ENCODE peak calls at places on chromosomes 16 and 17, in six cellular contexts. L is uterus, D is GM12865, W is brain microvascular endothelial cell, F is HS-5, G is hippocampal formation. C is an unnamed sample.

GRCh38 chr17:58530655-58531054 is 16.2 kb upstream of the MTMR4 start:
- DNase-seq in W (no peak), L (no peak), G (no peak), F (no peak), D (no peak), C (no peak)

GRCh38 chr16:1271380-1271749 is 15.5 kb downstream of the TPSD1 start:
- DNase-seq in G (no peak), L (no peak), F (no peak), W (no peak), D (no peak), C (no peak)

GRCh38 chr16:56460101-56460500 is 8.7 kb downstream of the OGFOD1 start:
- DNase-seq in F (no peak), W (no peak), D (no peak), G (no peak), L (no peak), C (no peak)

GRCh38 chr17:82952019-82952418 is 112.2 kb upstream of the ZNF750 start:
- DNase-seq in D (no peak), G (no peak), L (no peak), F (no peak), W (no peak), C (peak; percentile 6)

GRCh38 chr16:19874816-19875546 is 9.7 kb downstream of the GPRC5B start:
- DNase-seq in D (no peak), F (no peak), L (no peak), G (no peak), W (no peak), C (no peak)

GRCh38 chr16:67953641-67954375 is 9.9 kb upstream of the LCAT start:
- DNase-seq in L (no peak), W (no peak), F (no peak), D (no peak), G (no peak), C (no peak)

GRCh38 chr17:37373530-37374159 is 2.1 kb upstream of the C17orf78 start:
- DNase-seq in W (peak; percentile 80), G (peak; percentile 59), D (peak; percentile 90), F (peak; percentile 60), L (peak; percentile 47), C (no peak)

GRCh38 chr17:27535178-27535928 is 79.1 kb downstream of the KSR1 start:
- DNase-seq in W (no peak), F (no peak), D (no peak), L (no peak), G (no peak), C (no peak)

GRCh38 chr16:59543641-59544040 is 809.5 kb upstream of the GOT2 start:
- DNase-seq in G (no peak), L (no peak), F (peak; percentile 85), W (peak; percentile 59), D (no peak), C (no peak)

GRCh38 chr16:83727018-83727417 is 80.8 kb upstream of the HSBP1 start:
- DNase-seq in G (no peak), L (no peak), D (no peak), F (no peak), W (peak; percentile 76), C (no peak)

GRCh38 chr16:47990676-47991075 is 165.1 kb downstream of the ABCC12 start:
- DNase-seq in F (no peak), G (no peak), D (no peak), W (no peak), L (no peak), C (no peak)

GRCh38 chr17:5047446-5047845 is 12.2 kb upstream of the SLC52A1 start:
- DNase-seq in D (no peak), F (no peak), G (no peak), L (no peak), W (no peak), C (no peak)

GRCh38 chr16:75763250-75763649 is 37.0 kb upstream of the CPHXL start:
- DNase-seq in W (no peak), F (no peak), D (no peak), L (no peak), G (no peak), C (no peak)

GRCh38 chr16:56910654-56911539 is 21.0 kb upstream of the HERPUD1 start:
- DNase-seq in F (peak; percentile 86), W (peak; percentile 85), L (no peak), D (peak; percentile 65), G (peak; percentile 5), C (no peak)

GRCh38 chr17:76142044-76143041 is 1.3 kb upstream of the FOXJ1 start:
- DNase-seq in D (no peak), F (no peak), W (no peak), G (no peak), L (no peak), C (no peak)

GRCh38 chr16:83044589-83044988 is 417.8 kb downstream of the CDH13 start:
- DNase-seq in F (no peak), W (no peak), L (no peak), G (no peak), D (no peak), C (no peak)

GRCh38 chr17:36816214-36816613 is 121.1 kb upstream of the LHX1 start:
- DNase-seq in G (no peak), F (no peak), D (no peak), W (no peak), L (no peak), C (no peak)

GRCh38 chr16:19138601-19139000 is 24.8 kb downstream of the ITPRIPL2 start:
- DNase-seq in F (no peak), G (no peak), L (peak; percentile 79), D (no peak), W (peak; percentile 52), C (peak; percentile 80)